ENCODE peak calls at places on chromosomes 4 and X, in five cellular contexts. Z is cardiac muscle cell, M is breast epithelium, I is heart right ventricle, V is body of pancreas. D is an unnamed sample.

GRCh38 chr4:182155806-182156205 is 87.4 kb upstream of the TENM3 start:
- DNase-seq in M (no peak), V (no peak), I (no peak), Z (no peak), D (no peak)

GRCh38 chrX:147917700-147918694 is 6.3 kb downstream of the FMR1 start:
- DNase-seq in Z (peak), M (no peak), V (no peak), I (no peak), D (no peak)

GRCh38 chr4:80069108-80069836 is 3.8 kb downstream of the ANTXR2 start:
- DNase-seq in Z (peak), V (no peak), I (no peak), M (no peak), D (no peak)

GRCh38 chrX:2384486-2384885 is 116.3 kb downstream of the DHRSX start:
- DNase-seq in M (no peak), V (no peak), I (no peak), Z (no peak), D (no peak)

GRCh38 chr4:184096561-184097239 is 121.0 kb downstream of the ENPP6 start:
- DNase-seq in I (no peak), M (no peak), Z (peak), V (no peak), D (no peak)

GRCh38 chr4:37793562-37793961 is 32.9 kb upstream of the PGM2 start:
- DNase-seq in M (no peak), I (no peak), V (peak), Z (peak), D (no peak)

GRCh38 chr4:21470531-21470930 is 478.0 kb downstream of the KCNIP4 start:
- DNase-seq in Z (peak), I (no peak), V (no peak), M (no peak), D (no peak)

GRCh38 chr4:100913685-100914084 is 395.9 kb upstream of the EMCN start:
- DNase-seq in V (no peak), M (no peak), I (no peak), Z (no peak), D (no peak)

GRCh38 chr4:172344266-172344772 is 531.1 kb downstream of the GALNTL6 start:
- DNase-seq in M (no peak), Z (no peak), V (no peak), I (no peak), D (no peak)

GRCh38 chr4:47217291-47217690 is 185.9 kb downstream of the GABRB1 start:
- DNase-seq in I (no peak), M (no peak), Z (no peak), V (no peak), D (no peak)

GRCh38 chr4:37066149-37066548 is 178.4 kb upstream of the NWD2 start:
- DNase-seq in V (peak), Z (no peak), I (no peak), M (no peak), D (no peak)

DNA sequence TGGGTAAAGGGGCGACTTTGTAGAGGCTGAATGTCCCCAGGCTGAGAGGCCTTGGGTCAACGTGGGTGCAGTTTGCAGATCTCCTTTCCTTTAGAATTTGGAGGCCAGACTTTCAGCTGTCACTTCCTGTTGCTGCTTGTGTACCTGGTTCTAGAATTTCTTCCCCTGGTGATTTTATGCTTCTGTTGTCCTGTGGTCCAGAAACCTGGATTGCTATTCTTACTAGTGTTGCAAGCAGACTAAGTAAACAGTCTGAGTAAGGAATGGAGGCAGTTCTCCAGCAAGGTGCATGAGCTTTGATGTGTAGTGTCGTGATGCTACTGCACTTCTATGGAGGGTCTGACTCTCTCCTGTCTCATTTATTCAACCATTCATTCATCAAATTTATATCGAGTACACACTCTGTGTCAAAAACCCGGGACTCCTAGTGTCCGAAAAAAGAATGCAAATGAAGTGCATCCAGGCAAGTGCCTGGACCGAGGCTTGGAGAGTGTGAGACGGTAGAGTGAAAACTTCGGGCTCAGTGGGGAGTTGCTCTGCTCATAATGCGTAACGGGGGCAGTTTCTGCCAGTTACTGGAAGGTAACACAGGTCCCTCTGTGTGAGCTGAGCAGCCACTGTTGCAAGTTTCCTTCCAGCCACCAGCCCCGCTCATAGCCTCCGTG is 83.3 kb downstream of the SORCS2 start:
- DNase-seq in I (no peak), Z (no peak), V (no peak), M (no peak), D (no peak)
- TF ChIP-seq CTCF in I (no peak), Z (no peak), V (no peak), M (no peak), D (no peak)

DNA sequence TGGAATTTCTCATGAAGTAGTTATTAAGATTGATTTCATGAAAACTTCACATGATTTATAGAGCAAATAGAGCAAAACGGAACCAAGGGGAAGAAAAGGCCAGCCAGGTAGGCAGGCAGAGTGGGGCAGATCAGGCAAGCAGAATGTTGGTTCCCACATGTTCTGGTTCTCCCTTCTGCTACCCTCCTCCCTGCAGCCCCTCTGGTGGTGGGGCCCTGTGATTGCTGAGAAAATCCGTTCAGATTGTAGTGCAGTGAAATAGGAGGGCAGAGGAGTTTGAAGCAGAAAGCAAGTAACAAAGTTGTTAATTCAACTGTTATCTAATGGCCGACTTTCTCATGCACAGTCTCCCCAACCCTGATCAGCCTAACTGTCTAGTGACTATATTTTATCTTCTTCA is 185.3 kb downstream of the MID1IP1 start:
- DNase-seq in I (no peak), V (no peak), M (no peak), Z (no peak), D (no peak)
- TF ChIP-seq CTCF in I (no peak), V (no peak), M (no peak), Z (no peak), D (no peak)

DNA sequence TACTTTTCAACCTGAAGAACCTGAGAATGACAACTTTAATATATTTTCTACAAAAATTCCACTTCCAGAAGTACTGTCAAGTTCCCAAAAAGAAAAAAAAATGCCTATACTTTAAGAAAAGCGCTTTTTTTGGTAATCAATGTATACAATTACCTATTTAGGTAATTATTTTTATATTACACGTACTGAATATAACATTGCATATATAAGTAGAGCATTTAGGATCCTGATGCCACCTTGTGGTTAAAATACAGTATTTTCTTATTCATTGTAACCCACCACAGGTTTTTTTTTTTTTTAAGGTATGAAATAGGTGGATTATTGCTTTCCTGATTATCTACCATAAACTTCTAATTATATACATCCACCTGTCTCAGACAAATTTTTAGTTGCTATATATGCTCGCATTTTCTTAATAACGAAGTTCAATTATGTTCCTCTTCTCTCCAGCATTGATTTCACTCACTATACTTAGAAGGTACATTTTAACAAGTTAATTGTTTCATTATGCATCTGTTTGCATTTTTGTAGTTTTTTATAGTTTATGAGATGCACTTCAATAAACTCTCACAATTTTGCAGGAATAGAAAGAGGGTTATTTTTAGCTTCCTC is 5.2 kb downstream of the MAP9 start:
- DNase-seq in M (no peak), I (no peak), Z (peak), V (no peak), D (no peak)
- TF ChIP-seq CTCF in M (peak), I (peak), Z (peak), V (peak), D (peak)

DNA sequence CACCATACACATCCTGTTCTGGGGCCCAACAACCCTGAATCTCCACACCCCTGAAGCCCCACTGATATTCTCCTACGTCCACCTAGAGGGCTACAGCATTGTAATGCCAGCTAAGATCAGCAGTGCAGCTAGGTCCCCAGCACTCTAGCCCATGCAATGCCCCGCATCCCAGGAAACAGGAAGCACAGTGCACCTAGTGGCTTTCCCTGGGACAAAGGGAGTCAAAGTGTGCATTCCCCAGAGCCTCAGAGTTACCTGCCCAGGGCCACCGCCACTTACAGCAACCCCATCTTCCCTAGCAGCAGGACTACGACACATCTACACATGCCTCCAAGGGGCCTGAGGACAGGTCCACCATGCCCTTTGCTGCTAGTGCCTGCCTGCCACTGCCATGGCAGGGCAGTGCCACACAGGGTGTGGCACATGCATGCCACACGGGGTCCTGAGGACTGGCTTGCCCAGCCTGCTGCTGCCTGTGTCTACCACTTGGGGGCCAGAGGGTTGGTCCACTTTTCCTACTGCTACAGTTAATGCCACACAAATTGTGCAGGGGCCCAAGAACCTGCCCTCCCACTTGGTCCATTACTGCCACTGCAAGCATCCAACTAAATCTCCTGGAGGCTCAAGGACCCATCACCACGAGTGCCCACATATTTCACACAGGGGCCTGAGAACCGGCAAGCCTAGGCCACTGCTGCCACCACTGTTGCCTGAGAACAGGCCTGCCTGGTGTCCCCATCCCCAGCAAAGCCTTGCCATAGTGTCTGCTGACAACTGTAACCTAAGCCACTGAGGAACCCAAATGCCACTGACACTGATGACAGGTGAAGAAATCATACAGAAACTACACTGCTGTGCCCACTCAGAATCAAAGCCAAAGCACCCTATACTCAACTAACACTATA is 23.7 kb downstream of the TLR6 start:
- DNase-seq in Z (no peak), I (no peak), M (no peak), V (no peak), D (no peak)
- TF ChIP-seq CTCF in Z (peak), I (no peak), M (no peak), V (no peak), D (no peak)

GRCh38 chrX:15404712-15405111 is 20.5 kb upstream of the VEGFD start:
- DNase-seq in I (peak), V (no peak), M (no peak), Z (peak), D (no peak)
- TF ChIP-seq CTCF in I (no peak), V (no peak), M (no peak), Z (no peak), D (no peak)

GRCh38 chrX:124018031-124018430 is 56.5 kb downstream of the STAG2 start:
- DNase-seq in Z (no peak), V (no peak), I (no peak), M (no peak), D (no peak)
- TF ChIP-seq CTCF in Z (peak), V (no peak), I (peak), M (no peak), D (no peak)

GRCh38 chr4:71130827-71131603 is 137.6 kb downstream of the DCK start:
- DNase-seq in Z (peak), I (no peak), M (no peak), V (no peak), D (no peak)
- TF ChIP-seq CTCF in Z (no peak), I (peak), M (no peak), V (no peak), D (no peak)

DNA sequence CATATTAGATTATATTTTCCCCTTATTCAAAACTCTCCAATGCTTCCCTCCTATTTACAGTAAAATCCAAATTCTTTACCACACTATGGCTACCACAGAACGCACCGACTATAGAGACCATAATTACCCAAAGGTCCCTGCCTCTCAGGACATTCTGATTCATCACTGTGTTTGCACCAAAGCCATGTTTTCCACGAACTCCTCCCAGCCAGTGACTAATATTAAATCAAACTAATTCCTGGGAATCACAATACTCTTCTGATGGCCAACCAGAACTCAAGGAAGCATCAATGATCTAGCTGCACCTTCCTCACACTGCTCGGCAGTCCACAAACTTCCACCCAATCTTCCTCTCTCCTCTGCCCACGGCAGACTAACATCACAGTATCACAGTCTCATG is 24.2 kb upstream of the EDNRA start:
- DNase-seq in Z (no peak), I (no peak), V (no peak), M (no peak), D (no peak)
- TF ChIP-seq CTCF in Z (no peak), I (no peak), V (no peak), M (no peak), D (no peak)

DNA sequence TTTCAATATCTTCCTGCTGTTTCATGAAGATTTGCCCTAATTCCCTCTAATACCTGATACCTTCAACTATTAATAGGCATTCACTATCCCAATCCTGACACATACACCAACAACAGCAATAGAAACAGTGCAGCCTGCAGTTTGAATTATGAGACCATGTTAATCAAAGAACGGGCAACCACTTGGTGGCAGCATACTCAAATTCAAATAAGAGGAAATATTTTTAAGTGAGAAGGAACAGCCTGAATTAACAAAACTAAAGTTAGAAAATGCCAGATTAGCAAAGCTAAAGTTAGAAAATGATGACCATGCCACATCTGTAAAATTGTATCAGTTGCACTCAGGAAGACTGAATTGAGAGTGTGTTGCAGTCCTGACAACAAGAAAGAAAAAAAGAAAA is 204.9 kb downstream of the SMARCA1 start:
- DNase-seq in M (no peak), V (no peak), I (no peak), Z (peak), D (no peak)
- TF ChIP-seq CTCF in M (no peak), V (no peak), I (no peak), Z (peak), D (no peak)